ENCODE peak calls at places on chromosome 6, in five cellular contexts. V is fibroblast of villous mesenchyme, U is fibroblast of lung, M is pancreas, S is MM.1S. B is an unnamed sample.

GRCh38 chr6:157985378-157986155 is 3.9 kb downstream of the SYNJ2 start:
- DNase-seq in V (no peak), U (no peak), M (peak), S (no peak), B (no peak)

GRCh38 chr6:140921366-140922226 is 1211.1 kb upstream of the GJE1 start:
- DNase-seq in V (peak), U (peak), M (no peak), S (peak), B (peak)

GRCh38 chr6:50849016-50849748 is 30.5 kb downstream of the TFAP2B start:
- DNase-seq in V (no peak), U (no peak), M (peak), S (no peak), B (no peak)

GRCh38 chr6:84762941-84763396 is 1.4 kb downstream of the TBX18 start:
- DNase-seq in V (no peak), U (no peak), M (peak), S (no peak), B (no peak)

GRCh38 chr6:83055366-83055964 is 10.2 kb downstream of the UBE3D start:
- DNase-seq in V (peak), U (peak), M (no peak), S (peak), B (no peak)

GRCh38 chr6:126054258-126054702 is 67.9 kb downstream of the TRMT11 start:
- DNase-seq in V (peak), U (peak), M (no peak), S (no peak), B (no peak)

GRCh38 chr6:71420693-71421328 is 132.2 kb downstream of the OGFRL1 start:
- DNase-seq in V (peak), U (peak), M (peak), S (peak), B (peak)

GRCh38 chr6:37051138-37052026 is 45.9 kb downstream of the FGD2 start:
- DNase-seq in V (peak), U (peak), M (peak), S (peak), B (peak)

GRCh38 chr6:168192195-168192900 is 113.3 kb upstream of the FRMD1 start:
- DNase-seq in V (no peak), U (no peak), M (no peak), S (no peak), B (no peak)

DNA sequence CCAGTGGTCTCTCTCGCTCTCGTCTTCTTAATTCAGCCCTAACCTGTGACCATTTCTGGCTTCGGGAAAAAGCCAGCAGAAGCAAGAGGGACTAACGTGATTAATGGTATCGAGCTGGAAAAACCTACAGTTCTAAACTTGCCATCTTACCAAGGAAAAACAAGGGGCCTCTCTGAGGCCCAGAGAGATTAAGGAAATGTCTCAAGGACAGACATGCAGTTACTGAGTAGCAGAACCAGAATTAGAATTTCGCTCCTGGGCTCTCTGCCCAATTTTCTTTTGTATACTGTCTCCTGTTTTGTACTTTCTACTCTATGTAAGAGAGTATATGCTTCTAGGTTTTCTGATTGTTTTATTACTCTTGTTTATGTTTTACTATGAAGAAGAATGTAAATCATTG is 67.8 kb upstream of the LTV1 start:
- DNase-seq in V (peak), U (no peak), M (no peak), S (no peak), B (no peak)
- TF ChIP-seq CTCF in V (no peak), U (no peak), M (no peak), S (no peak), B (no peak)

GRCh38 chr6:10414766-10415592 is at the start of gene TFAP2A:
- DNase-seq in V (peak), U (peak), M (no peak), S (no peak), B (no peak)
- TF ChIP-seq CTCF in V (peak), U (no peak), M (no peak), S (no peak), B (peak)

DNA sequence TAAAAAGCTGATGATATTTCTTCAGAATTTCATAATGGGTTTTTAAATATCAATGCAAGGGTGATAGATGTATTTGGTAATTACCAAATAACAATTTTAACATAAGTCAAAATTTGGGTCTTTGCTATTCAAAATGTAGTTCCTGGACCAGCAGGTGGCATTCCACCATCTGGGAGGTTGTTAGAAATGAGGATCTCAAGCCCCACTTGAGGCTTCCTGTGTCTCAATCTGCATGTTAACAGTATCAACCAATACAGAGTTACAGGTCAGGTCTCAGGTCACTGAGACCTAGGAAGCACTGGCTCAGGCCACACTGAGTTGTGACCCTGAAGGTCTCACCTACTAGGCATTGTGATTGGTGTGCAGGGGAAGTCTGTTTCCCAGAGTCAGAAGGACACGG is 57.2 kb upstream of the MTRF1L start:
- DNase-seq in V (no peak), U (no peak), M (no peak), S (no peak), B (no peak)
- TF ChIP-seq CTCF in V (peak), U (no peak), M (no peak), S (no peak), B (no peak)

GRCh38 chr6:15332441-15332840 is 86.6 kb downstream of the JARID2 start:
- DNase-seq in V (peak), U (peak), M (no peak), S (no peak), B (no peak)

GRCh38 chr6:15331143-15331542 is 85.3 kb downstream of the JARID2 start:
- DNase-seq in V (peak), U (no peak), M (no peak), S (no peak), B (no peak)

GRCh38 chr6:15331629-15332241 is 85.9 kb downstream of the JARID2 start:
- DNase-seq in V (no peak), U (no peak), M (no peak), S (peak), B (no peak)

GRCh38 chr6:15329154-15329781 is 83.4 kb downstream of the JARID2 start:
- DNase-seq in V (peak), U (peak), M (no peak), S (no peak), B (peak)

GRCh38 chr6:15330174-15330934 is 84.5 kb downstream of the JARID2 start:
- DNase-seq in V (no peak), U (peak), M (no peak), S (no peak), B (no peak)
- TF ChIP-seq CTCF in V (no peak), U (no peak), M (no peak), S (no peak), B (no peak)

GRCh38 chr6:109440325-109441068 is at the start of the genes PPIL6 and SMPD2:
- DNase-seq in V (peak), U (peak), M (peak), S (peak), B (peak)
- TF ChIP-seq CTCF in V (peak), U (peak), M (no peak), S (no peak), B (peak)

GRCh38 chr6:55528624-55529023 is 50.4 kb downstream of the HMGCLL1 start:
- DNase-seq in V (peak), U (peak), M (no peak), S (peak), B (no peak)
- TF ChIP-seq CTCF in V (peak), U (peak), M (peak), S (peak), B (peak)

GRCh38 chr6:109736273-109737031 is 45.4 kb downstream of the FIG4 start:
- DNase-seq in V (no peak), U (peak), M (no peak), S (no peak), B (no peak)
- TF ChIP-seq CTCF in V (no peak), U (no peak), M (no peak), S (no peak), B (no peak)

GRCh38 chr6:111759836-111760785 is 113.1 kb downstream of the FYN start:
- DNase-seq in V (peak), U (peak), M (no peak), S (no peak), B (peak)
- TF ChIP-seq CTCF in V (no peak), U (no peak), M (no peak), S (no peak), B (no peak)

DNA sequence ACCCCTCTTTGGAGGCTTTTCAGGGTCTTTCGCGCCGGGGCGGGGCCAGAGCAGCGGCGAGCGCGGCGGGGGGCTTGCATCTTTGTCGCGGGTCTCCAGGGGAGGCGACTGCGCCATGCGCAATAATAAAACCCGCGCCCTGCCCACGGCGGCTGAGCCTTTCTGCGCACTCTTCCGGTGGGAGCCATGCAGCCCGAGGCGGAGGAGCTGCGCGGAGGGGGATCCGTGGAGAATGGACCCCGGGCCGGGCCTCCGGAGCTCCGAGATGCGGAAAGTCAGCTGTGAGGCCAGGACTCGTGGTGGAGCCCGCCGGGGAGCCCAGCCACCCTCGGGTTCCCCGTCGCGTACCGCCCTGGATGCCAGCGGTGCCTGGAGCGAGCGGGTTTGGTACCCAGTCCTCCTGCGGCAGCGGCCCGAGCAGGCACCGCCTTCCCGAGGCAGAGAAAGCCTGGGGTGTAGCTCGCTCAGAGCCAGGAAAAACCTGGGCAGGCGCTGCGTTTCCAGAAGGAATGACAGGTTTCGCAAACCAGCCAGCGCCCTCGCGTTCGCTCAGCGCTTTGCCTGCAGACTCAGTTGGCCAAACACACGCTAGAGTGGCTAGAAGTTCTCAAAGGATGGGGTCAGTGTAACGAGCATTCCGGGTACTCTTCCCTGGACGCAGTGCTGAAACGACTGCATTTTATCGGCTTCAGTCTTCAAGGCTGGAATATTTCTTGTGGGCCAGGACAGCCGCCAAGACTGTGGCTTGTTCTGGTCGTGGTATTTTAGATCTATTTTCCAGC is 1.3 kb downstream of the AKAP12 start:
- DNase-seq in V (peak), U (peak), M (peak), S (no peak), B (peak)
- TF ChIP-seq CTCF in V (no peak), U (no peak), M (no peak), S (no peak), B (no peak)

DNA sequence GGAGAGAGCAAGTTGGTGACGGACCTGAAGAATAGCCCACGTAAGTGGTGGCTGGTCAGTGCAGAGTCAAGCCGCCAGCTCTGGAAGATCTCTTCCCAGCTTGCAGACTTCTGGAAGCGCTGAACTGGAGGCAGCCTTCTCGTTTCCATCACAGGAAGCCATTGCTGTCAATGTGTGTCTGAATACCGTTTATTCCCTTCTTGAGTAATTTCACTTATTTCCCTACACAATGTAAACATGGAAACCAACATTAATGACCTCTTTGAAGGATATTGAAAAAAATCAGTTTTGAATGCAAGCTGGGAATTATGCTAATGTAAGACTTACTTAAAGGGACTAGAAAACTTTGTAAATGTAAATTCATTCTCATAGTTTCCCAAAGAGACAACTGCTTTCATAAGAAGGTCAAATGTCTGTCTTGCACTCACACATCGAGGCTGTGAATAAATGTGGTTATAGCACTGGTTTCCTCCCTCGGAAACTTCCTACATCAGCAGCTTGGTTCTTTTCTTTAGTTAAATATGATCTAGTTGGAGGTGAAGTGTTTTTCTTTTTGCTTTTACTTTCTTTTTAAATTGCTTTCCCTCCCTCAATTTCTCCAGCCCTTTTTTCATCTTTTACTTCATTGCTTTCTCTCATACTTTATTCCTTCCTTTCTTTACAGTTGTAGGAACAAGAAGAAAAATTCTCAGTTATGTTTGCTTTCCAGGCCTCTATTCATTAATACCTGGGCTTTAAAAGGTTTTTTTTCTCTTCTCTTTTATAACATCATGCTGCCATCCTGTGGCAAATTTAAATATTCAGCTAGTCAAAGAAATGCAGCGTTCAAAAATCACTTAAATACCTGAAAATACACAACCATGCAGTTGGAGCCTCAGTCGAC is 108.2 kb downstream of the TNFAIP3 start:
- DNase-seq in V (peak), U (peak), M (no peak), S (peak), B (no peak)
- TF ChIP-seq CTCF in V (peak), U (no peak), M (no peak), S (peak), B (no peak)